ENCODE peak calls at places on chromosomes 1 and 21, in five cellular contexts. J is dermis microvascular lymphatic vessel endothelial cell; D is CD8-positive, alpha-beta T cell; Y is heart left ventricle; E is hepatic stellate cell. M is an unnamed sample.

GRCh38 chr21:41899431-41900202 is 20.5 kb upstream of the PRDM15 start:
- DNase-seq in Y (no peak), D (peak), J (no peak), E (no peak), M (no peak)

GRCh38 chr1:68175621-68176398 is 56.5 kb downstream of the WLS start:
- DNase-seq in Y (peak), E (no peak), J (peak), D (no peak), M (no peak)

GRCh38 chr1:39470040-39470439 is 21.4 kb upstream of the BMP8A start:
- DNase-seq in J (no peak), E (no peak), D (no peak), Y (no peak), M (no peak)

GRCh38 chr1:103959565-103959964 is 209.9 kb downstream of the AMY1C start:
- DNase-seq in E (no peak), J (no peak), Y (no peak), D (no peak), M (no peak)

GRCh38 chr1:243497939-243498681 is 242.3 kb downstream of the SDCCAG8 start:
- DNase-seq in J (no peak), D (no peak), E (no peak), Y (no peak), M (no peak)

GRCh38 chr1:2228684-2229031 is 539 bp downstream of the SKI start:
- DNase-seq in D (no peak), J (no peak), Y (no peak), E (no peak), M (no peak)

GRCh38 chr1:183891158-183891557 is 86.2 kb downstream of the RGL1 start:
- DNase-seq in D (no peak), Y (no peak), E (no peak), J (no peak), M (no peak)

GRCh38 chr1:220426989-220427388 is 100.9 kb upstream of the MARK1 start:
- DNase-seq in J (no peak), D (no peak), E (no peak), Y (no peak), M (no peak)

GRCh38 chr1:37807555-37808368 is at the start of the genes C1orf122 and YRDC:
- DNase-seq in Y (peak), D (peak), J (peak), E (peak), M (no peak)

GRCh38 chr1:11729498-11730428 is 6.2 kb upstream of the AGTRAP start:
- DNase-seq in J (no peak), D (no peak), E (no peak), Y (peak), M (no peak)

GRCh38 chr1:223712856-223713494 is 636 bp downstream of the CAPN2 start:
- DNase-seq in J (no peak), Y (peak), D (peak), E (no peak), M (no peak)